ENCODE peak calls at places on chromosomes 3 and 15, in four cellular contexts. One of them, this sample, is unnamed.

GRCh38 chr3:48187579-48188265 is 495 bp downstream of the CDC25A start:
- DNase-seq in NCI-H146: peak; percentile 51
- DNase-seq in sciatic nerve: peak; percentile 65
- DNase-seq in ACHN: peak; percentile 42
- DNase-seq in this sample: no peak

GRCh38 chr3:42758126-42758525 is 14.9 kb downstream of the CCDC13 start:
- DNase-seq in sciatic nerve: no peak
- DNase-seq in NCI-H146: no peak
- DNase-seq in ACHN: no peak
- DNase-seq in this sample: no peak

GRCh38 chr3:56758539-56758981 is 43.2 kb downstream of the ARHGEF3 start:
- DNase-seq in sciatic nerve: no peak
- DNase-seq in ACHN: peak; percentile 24
- DNase-seq in NCI-H146: no peak
- DNase-seq in this sample: peak; percentile 89

GRCh38 chr3:114551770-114552526 is 258.1 kb downstream of the TIGIT start:
- DNase-seq in sciatic nerve: no peak
- DNase-seq in NCI-H146: no peak
- DNase-seq in ACHN: peak; percentile 79
- DNase-seq in this sample: peak; percentile 59

GRCh38 chr3:13307041-13307440 is 113.1 kb downstream of the NUP210 start:
- DNase-seq in ACHN: no peak
- DNase-seq in sciatic nerve: no peak
- DNase-seq in NCI-H146: no peak
- DNase-seq in this sample: no peak

GRCh38 chr3:45153658-45154437 is 7.7 kb upstream of the CDCP1 start:
- DNase-seq in sciatic nerve: no peak
- DNase-seq in ACHN: peak; percentile 16
- DNase-seq in NCI-H146: no peak
- DNase-seq in this sample: peak; percentile 62

GRCh38 chr15:85615930-85616329 is 178.8 kb downstream of the KLHL25 start:
- DNase-seq in NCI-H146: no peak
- DNase-seq in ACHN: peak; percentile 50
- DNase-seq in sciatic nerve: no peak
- DNase-seq in this sample: no peak

GRCh38 chr15:92142242-92143232 is 251.1 kb upstream of the ST8SIA2 start:
- DNase-seq in ACHN: no peak
- DNase-seq in sciatic nerve: no peak
- DNase-seq in NCI-H146: no peak
- DNase-seq in this sample: no peak